ENCODE peak calls at places on chromosomes 5 and 9, in five cellular contexts. L, G, E, P and X are unnamed samples.

GRCh38 chr9:88747768-88748167 is 212.8 kb downstream of the NXNL2 start:
- DNase-seq in E (peak; percentile 47), L (no peak), G (no peak), P (no peak), X (no peak)

GRCh38 chr9:124741681-124742080 is 29.4 kb downstream of the NR6A1 start:
- DNase-seq in L (no peak), E (no peak), P (no peak), G (no peak), X (no peak)

GRCh38 chr5:30994926-30995325 is 198.6 kb upstream of the CDH6 start:
- DNase-seq in G (no peak), E (no peak), L (no peak), P (no peak), X (no peak)

GRCh38 chr5:103772248-103772647 is 209.7 kb upstream of the NUDT12 start:
- DNase-seq in P (no peak), G (no peak), E (no peak), L (no peak), X (no peak)

GRCh38 chr9:34047864-34048729 is 590 bp downstream of the UBAP2 start:
- DNase-seq in L (peak; percentile 42), P (peak; percentile 27), G (no peak), E (peak; percentile 42), X (peak; percentile 52)

GRCh38 chr9:74494490-74494889 is 2.6 kb upstream of the RORB start:
- DNase-seq in L (no peak), E (no peak), G (no peak), P (no peak), X (no peak)

GRCh38 chr5:40409600-40409999 is 270.1 kb upstream of the PTGER4 start:
- DNase-seq in E (no peak), G (no peak), P (peak; percentile 17), L (no peak), X (no peak)

GRCh38 chr9:755454-756381 is 85.8 kb upstream of the DMRT1 start:
- DNase-seq in G (no peak), E (peak; percentile 42), P (no peak), L (no peak), X (no peak)

GRCh38 chr9:121197135-121197534 is 4.5 kb downstream of the RAB14 start:
- DNase-seq in P (no peak), L (no peak), E (no peak), G (no peak), X (no peak)

GRCh38 chr9:37952731-37953130 is 48.8 kb upstream of the SLC25A51 start:
- DNase-seq in P (no peak), G (no peak), E (no peak), L (no peak), X (no peak)

GRCh38 chr9:31034311-31034710 is 1350.1 kb upstream of the ACO1 start:
- DNase-seq in G (no peak), L (no peak), E (no peak), P (no peak), X (no peak)

GRCh38 chr5:67246108-67246507 is 49.5 kb upstream of the CD180 start:
- DNase-seq in G (peak; percentile 7), L (peak; percentile 76), P (no peak), E (peak; percentile 40), X (peak; percentile 21)

GRCh38 chr5:172146748-172147092 is 41.3 kb downstream of the STK10 start:
- DNase-seq in L (no peak), P (no peak), G (no peak), E (no peak), X (no peak)

GRCh38 chr5:14628346-14628745 is 36.2 kb upstream of the OTULIN start:
- DNase-seq in E (peak; percentile 76), L (peak; percentile 80), G (no peak), P (peak; percentile 42), X (no peak)

GRCh38 chr5:115510145-115510640 is 34.4 kb downstream of the FEM1C start:
- DNase-seq in L (no peak), E (no peak), P (no peak), G (no peak), X (no peak)

GRCh38 chr5:178642351-178642909 is 15.6 kb upstream of the CLK4 start:
- DNase-seq in P (no peak), E (no peak), L (no peak), G (no peak), X (no peak)

GRCh38 chr5:141359790-141360426 is at the start of gene PCDHGB2:
- DNase-seq in P (no peak), G (no peak), L (peak; percentile 3), E (peak; percentile 41), X (no peak)